ENCODE peak calls at places on chromosomes 16 and 17, in four cellular contexts. One of them, this sample, is unnamed.

GRCh38 chr17:63439682-63440081 is 6.4 kb downstream of the CYB561 start:
- DNase-seq in mammary epithelial cell: no peak
- DNase-seq in suprapubic skin: no peak
- DNase-seq in GM12878: no peak
- DNase-seq in this sample: no peak

GRCh38 chr17:78133971-78134898 is 3.7 kb downstream of the TMC8 start:
- DNase-seq in suprapubic skin: no peak
- DNase-seq in mammary epithelial cell: no peak
- DNase-seq in GM12878: no peak
- DNase-seq in this sample: no peak

GRCh38 chr17:78219396-78220150 is 5.5 kb downstream of the BIRC5 start:
- DNase-seq in GM12878: no peak
- DNase-seq in suprapubic skin: no peak
- DNase-seq in mammary epithelial cell: no peak
- DNase-seq in this sample: no peak

GRCh38 chr17:51120357-51120738 is 320 bp downstream of the SPAG9 start:
- DNase-seq in GM12878: no peak
- DNase-seq in mammary epithelial cell: no peak
- DNase-seq in suprapubic skin: peak
- DNase-seq in this sample: no peak

GRCh38 chr17:49280061-49280460 is 49.5 kb upstream of the PHOSPHO1 start:
- DNase-seq in GM12878: no peak
- DNase-seq in suprapubic skin: peak
- DNase-seq in mammary epithelial cell: no peak
- DNase-seq in this sample: no peak

GRCh38 chr16:67649494-67649931 is 4.6 kb downstream of the CARMIL2 start:
- DNase-seq in suprapubic skin: no peak
- DNase-seq in mammary epithelial cell: no peak
- DNase-seq in GM12878: no peak
- DNase-seq in this sample: no peak

GRCh38 chr17:78132086-78132676 is 1.6 kb downstream of the TMC8 start:
- DNase-seq in GM12878: no peak
- DNase-seq in suprapubic skin: peak
- DNase-seq in mammary epithelial cell: no peak
- DNase-seq in this sample: peak

GRCh38 chr16:26019885-26020284 is 328.1 kb downstream of the HS3ST4 start:
- DNase-seq in suprapubic skin: no peak
- DNase-seq in mammary epithelial cell: no peak
- DNase-seq in GM12878: no peak
- DNase-seq in this sample: no peak

GRCh38 chr16:71448274-71448866 is 6.5 kb upstream of the TLE7 start:
- DNase-seq in mammary epithelial cell: no peak
- DNase-seq in suprapubic skin: no peak
- DNase-seq in GM12878: no peak
- DNase-seq in this sample: no peak

GRCh38 chr17:73643012-73643845 is 1.0 kb downstream of the SDK2 start:
- DNase-seq in mammary epithelial cell: peak
- DNase-seq in suprapubic skin: peak
- DNase-seq in GM12878: no peak
- DNase-seq in this sample: no peak

GRCh38 chr17:6476061-6476833 is 32.0 kb downstream of the PIMREG start:
- DNase-seq in mammary epithelial cell: no peak
- DNase-seq in suprapubic skin: no peak
- DNase-seq in GM12878: no peak
- DNase-seq in this sample: no peak

GRCh38 chr17:50665838-50666237 is 31.2 kb downstream of the ABCC3 start:
- DNase-seq in GM12878: no peak
- DNase-seq in suprapubic skin: no peak
- DNase-seq in mammary epithelial cell: no peak
- DNase-seq in this sample: no peak

GRCh38 chr16:78065344-78065743 is 34.1 kb upstream of the WWOX start:
- DNase-seq in GM12878: no peak
- DNase-seq in suprapubic skin: no peak
- DNase-seq in mammary epithelial cell: no peak
- DNase-seq in this sample: no peak

GRCh38 chr17:47789611-47790520 is 31.7 kb downstream of the OSBPL7 start:
- DNase-seq in suprapubic skin: peak
- DNase-seq in mammary epithelial cell: peak
- DNase-seq in GM12878: no peak
- DNase-seq in this sample: no peak

GRCh38 chr16:25064967-25065366 is 46.6 kb upstream of the LCMT1 start:
- DNase-seq in suprapubic skin: no peak
- DNase-seq in mammary epithelial cell: no peak
- DNase-seq in GM12878: no peak
- DNase-seq in this sample: no peak

GRCh38 chr17:82246365-82247174 is 17.7 kb downstream of the SLC16A3 start:
- DNase-seq in suprapubic skin: no peak
- DNase-seq in mammary epithelial cell: peak
- DNase-seq in GM12878: no peak
- DNase-seq in this sample: no peak

GRCh38 chr17:69208640-69209039 is 20.0 kb downstream of the ABCA10 start:
- DNase-seq in mammary epithelial cell: no peak
- DNase-seq in suprapubic skin: no peak
- DNase-seq in GM12878: no peak
- DNase-seq in this sample: no peak

GRCh38 chr17:81380117-81380516 is 15.1 kb upstream of the BAHCC1 start:
- DNase-seq in GM12878: no peak
- DNase-seq in mammary epithelial cell: no peak
- DNase-seq in suprapubic skin: no peak
- DNase-seq in this sample: no peak

GRCh38 chr17:21816592-21817567 is 124.6 kb downstream of the KCNJ18 start:
- DNase-seq in GM12878: no peak
- DNase-seq in suprapubic skin: no peak
- DNase-seq in mammary epithelial cell: no peak
- DNase-seq in this sample: no peak

GRCh38 chr17:47203984-47204721 is 5.0 kb upstream of the MYL4 start:
- DNase-seq in suprapubic skin: no peak
- DNase-seq in GM12878: no peak
- DNase-seq in mammary epithelial cell: peak
- DNase-seq in this sample: no peak

GRCh38 chr17:20059728-20060188 is 50.6 kb downstream of the SPECC1 start:
- DNase-seq in GM12878: peak
- DNase-seq in mammary epithelial cell: peak
- DNase-seq in suprapubic skin: no peak
- DNase-seq in this sample: peak

GRCh38 chr17:31663576-31663975 is 195.5 kb downstream of the COPRS start:
- DNase-seq in suprapubic skin: no peak
- DNase-seq in GM12878: no peak
- DNase-seq in mammary epithelial cell: no peak
- DNase-seq in this sample: no peak

GRCh38 chr16:26129997-26130396 is 438.2 kb downstream of the HS3ST4 start:
- DNase-seq in GM12878: no peak
- DNase-seq in mammary epithelial cell: no peak
- DNase-seq in suprapubic skin: no peak
- DNase-seq in this sample: no peak

GRCh38 chr17:81049973-81050551 is 15.1 kb downstream of the BAIAP2 start:
- DNase-seq in mammary epithelial cell: peak
- DNase-seq in suprapubic skin: no peak
- DNase-seq in GM12878: peak
- DNase-seq in this sample: no peak

GRCh38 chr17:48162946-48163506 is 55.5 kb downstream of the SNX11 start:
- DNase-seq in GM12878: no peak
- DNase-seq in suprapubic skin: no peak
- DNase-seq in mammary epithelial cell: peak
- DNase-seq in this sample: peak

GRCh38 chr17:68398731-68399637 is 58.3 kb downstream of the WIPI1 start:
- DNase-seq in suprapubic skin: no peak
- DNase-seq in GM12878: no peak
- DNase-seq in mammary epithelial cell: peak
- DNase-seq in this sample: no peak

GRCh38 chr16:27526169-27526568 is 23.5 kb downstream of the GTF3C1 start:
- DNase-seq in GM12878: no peak
- DNase-seq in suprapubic skin: no peak
- DNase-seq in mammary epithelial cell: no peak
- DNase-seq in this sample: no peak

GRCh38 chr17:46192484-46193245 is 564 bp downstream of the KANSL1 start:
- DNase-seq in GM12878: no peak
- DNase-seq in mammary epithelial cell: peak
- DNase-seq in suprapubic skin: peak
- DNase-seq in this sample: no peak

GRCh38 chr16:88298882-88299745 is 83.6 kb upstream of the ZNF469 start:
- DNase-seq in GM12878: no peak
- DNase-seq in suprapubic skin: no peak
- DNase-seq in mammary epithelial cell: peak
- DNase-seq in this sample: no peak

GRCh38 chr16:79805621-79806020 is 205.1 kb upstream of the MAF start:
- DNase-seq in mammary epithelial cell: peak
- DNase-seq in suprapubic skin: no peak
- DNase-seq in GM12878: no peak
- DNase-seq in this sample: no peak

GRCh38 chr17:37826497-37827115 is 81.7 kb upstream of the HNF1B start:
- DNase-seq in mammary epithelial cell: no peak
- DNase-seq in suprapubic skin: no peak
- DNase-seq in GM12878: no peak
- DNase-seq in this sample: no peak

GRCh38 chr17:70613681-70614080 is 444.3 kb downstream of the KCNJ2 start:
- DNase-seq in GM12878: no peak
- DNase-seq in suprapubic skin: no peak
- DNase-seq in mammary epithelial cell: no peak
- DNase-seq in this sample: no peak

GRCh38 chr17:53724726-53725125 is 98.0 kb upstream of the KIF2B start:
- DNase-seq in mammary epithelial cell: no peak
- DNase-seq in GM12878: no peak
- DNase-seq in suprapubic skin: no peak
- DNase-seq in this sample: no peak

GRCh38 chr17:53721101-53721500 is 101.6 kb upstream of the KIF2B start:
- DNase-seq in suprapubic skin: no peak
- DNase-seq in mammary epithelial cell: no peak
- DNase-seq in GM12878: no peak
- DNase-seq in this sample: no peak

GRCh38 chr17:53719229-53719628 is 103.5 kb upstream of the KIF2B start:
- DNase-seq in suprapubic skin: no peak
- DNase-seq in mammary epithelial cell: peak
- DNase-seq in GM12878: no peak
- DNase-seq in this sample: no peak

DNA sequence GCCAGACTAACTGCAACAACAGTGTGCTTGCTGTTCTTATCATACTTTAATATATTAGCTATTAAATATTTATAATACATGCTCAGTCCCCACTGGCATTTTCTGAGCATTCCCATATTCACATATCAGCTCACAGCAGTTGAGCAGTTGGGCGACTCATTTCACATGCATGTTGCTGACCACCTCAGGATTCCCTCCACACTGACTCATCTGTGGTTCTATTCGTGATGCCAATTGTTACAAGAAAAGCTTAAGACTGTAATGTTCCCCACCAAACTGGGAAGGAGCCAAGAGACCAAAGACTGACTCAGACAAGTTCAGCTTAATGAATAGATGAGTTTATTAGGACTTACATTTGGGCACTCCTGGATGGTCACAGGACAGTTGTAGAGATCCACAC is 100.3 kb upstream of the KIF2B start:
- DNase-seq in GM12878: no peak
- DNase-seq in mammary epithelial cell: peak
- DNase-seq in suprapubic skin: no peak
- DNase-seq in this sample: no peak
- H3K4me3 ChIP-seq in GM12878: no peak
- H3K4me3 ChIP-seq in mammary epithelial cell: no peak
- H3K4me3 ChIP-seq in suprapubic skin: no peak
- H3K4me3 ChIP-seq in this sample: no peak

GRCh38 chr16:68995011-68995504 is 110.4 kb upstream of the HAS3 start:
- DNase-seq in mammary epithelial cell: peak
- DNase-seq in suprapubic skin: no peak
- DNase-seq in GM12878: no peak
- DNase-seq in this sample: no peak
- TF ChIP-seq CTCF in mammary epithelial cell: peak
- TF ChIP-seq CTCF in suprapubic skin: peak
- TF ChIP-seq CTCF in GM12878: peak
- TF ChIP-seq CTCF in this sample: peak

GRCh38 chr16:85150331-85150940 is 38.2 kb upstream of the CIBAR2 start:
- DNase-seq in mammary epithelial cell: no peak
- DNase-seq in suprapubic skin: no peak
- DNase-seq in GM12878: no peak
- DNase-seq in this sample: no peak
- H3K4me3 ChIP-seq in mammary epithelial cell: no peak
- H3K4me3 ChIP-seq in suprapubic skin: no peak
- H3K4me3 ChIP-seq in GM12878: no peak
- H3K4me3 ChIP-seq in this sample: no peak

GRCh38 chr16:86522639-86523038 is 12.3 kb downstream of the FOXF1 start:
- DNase-seq in GM12878: no peak
- DNase-seq in mammary epithelial cell: no peak
- DNase-seq in suprapubic skin: no peak
- DNase-seq in this sample: no peak

GRCh38 chr16:86519007-86519648 is 8.8 kb downstream of the FOXF1 start:
- DNase-seq in GM12878: no peak
- DNase-seq in mammary epithelial cell: no peak
- DNase-seq in suprapubic skin: no peak
- DNase-seq in this sample: no peak

GRCh38 chr16:86519649-86520316 is 9.5 kb downstream of the FOXF1 start:
- DNase-seq in GM12878: no peak
- DNase-seq in mammary epithelial cell: no peak
- DNase-seq in suprapubic skin: no peak
- DNase-seq in this sample: no peak

GRCh38 chr16:86521236-86522197 is 11.2 kb downstream of the FOXF1 start:
- DNase-seq in GM12878: no peak
- DNase-seq in mammary epithelial cell: no peak
- DNase-seq in suprapubic skin: no peak
- DNase-seq in this sample: no peak

DNA sequence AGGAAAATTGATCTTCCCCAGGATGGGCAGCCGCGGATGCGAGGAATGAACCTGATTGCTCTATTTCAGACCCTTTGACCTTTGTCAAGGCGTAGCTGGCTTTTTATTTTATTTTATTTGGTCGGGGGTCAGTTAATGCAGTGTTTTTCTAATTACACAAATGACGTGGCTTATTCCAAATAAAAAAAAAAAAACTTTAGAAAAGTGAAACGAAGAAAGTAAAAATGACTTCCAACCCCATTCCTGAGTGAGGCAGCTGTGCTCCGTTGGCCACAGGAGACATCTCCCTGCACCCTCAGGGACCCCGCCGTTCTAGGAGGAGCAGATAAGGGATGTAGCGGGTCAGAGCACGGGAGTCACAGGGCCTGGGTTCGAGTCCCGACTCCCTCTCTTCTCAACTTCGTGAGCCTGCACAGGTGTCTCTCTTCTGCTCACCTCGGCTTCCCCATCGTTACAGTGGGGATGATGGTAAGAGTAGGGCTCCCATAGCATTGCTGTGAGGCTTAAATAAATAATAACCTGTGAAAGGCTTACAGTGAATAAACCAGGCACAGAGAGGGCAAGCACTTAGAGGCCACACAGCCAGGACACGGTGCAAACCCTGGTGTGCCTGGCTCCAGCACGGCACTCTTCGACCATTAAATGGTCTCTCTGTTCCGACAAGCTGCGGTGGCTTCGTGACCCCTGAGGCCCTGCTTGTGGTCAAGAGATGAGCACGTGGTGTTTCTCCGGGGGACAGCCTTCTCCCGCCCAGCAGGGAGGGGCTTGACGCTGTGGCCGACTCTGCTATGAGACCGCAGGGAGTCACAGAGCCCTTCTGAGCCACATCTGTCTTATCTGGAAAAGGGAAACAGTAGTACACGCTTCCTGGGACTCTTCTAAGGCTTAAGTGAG is 10.2 kb downstream of the FOXF1 start:
- DNase-seq in GM12878: no peak
- DNase-seq in mammary epithelial cell: no peak
- DNase-seq in suprapubic skin: no peak
- DNase-seq in this sample: no peak
- TF ChIP-seq CTCF in GM12878: no peak
- TF ChIP-seq CTCF in mammary epithelial cell: no peak
- TF ChIP-seq CTCF in suprapubic skin: no peak
- TF ChIP-seq CTCF in this sample: no peak

GRCh38 chr16:3087836-3088235 is 11.3 kb downstream of the ZSCAN10 start:
- DNase-seq in suprapubic skin: peak
- DNase-seq in mammary epithelial cell: no peak
- DNase-seq in GM12878: no peak
- DNase-seq in this sample: no peak
- H3K4me3 ChIP-seq in suprapubic skin: peak
- H3K4me3 ChIP-seq in mammary epithelial cell: no peak
- H3K4me3 ChIP-seq in GM12878: no peak
- H3K4me3 ChIP-seq in this sample: no peak